ENCODE peak calls at places on chromosomes 6 and 20, in four cellular contexts. L, T, P and H are unnamed samples.

GRCh38 chr6:52389626-52390360 is 27.8 kb downstream of the PAQR8 start:
- DNase-seq in L (peak), T (peak), P (peak), H (peak)

GRCh38 chr20:41094656-41095055 is 42.7 kb upstream of the PLCG1 start:
- DNase-seq in L (no peak), T (no peak), P (peak), H (no peak)

GRCh38 chr6:110265273-110265672 is 85.0 kb downstream of the CDC40 start:
- DNase-seq in L (no peak), T (no peak), P (no peak), H (no peak)

GRCh38 chr6:42846505-42846904 is 32.9 kb upstream of the RPL7L1 start:
- DNase-seq in L (no peak), T (no peak), P (no peak), H (no peak)

GRCh38 chr6:113693866-113694265 is 163.3 kb upstream of the MARCKS start:
- DNase-seq in L (no peak), T (no peak), P (no peak), H (no peak)

GRCh38 chr6:111605100-111605748 is 454 bp downstream of the TRAF3IP2 start:
- DNase-seq in L (no peak), T (peak), P (peak), H (peak)

GRCh38 chr6:164911151-164911550 is 398.3 kb downstream of the C6orf118 start:
- DNase-seq in L (no peak), T (no peak), P (no peak), H (no peak)

GRCh38 chr6:82525775-82526515 is 162.3 kb downstream of the TPBG start:
- DNase-seq in L (no peak), T (no peak), P (no peak), H (no peak)

GRCh38 chr6:40376113-40376650 is 211.0 kb downstream of the LRFN2 start:
- DNase-seq in L (no peak), T (no peak), P (no peak), H (no peak)

GRCh38 chr6:36851149-36851614 is 11.9 kb upstream of the CPNE5 start:
- DNase-seq in L (no peak), T (no peak), P (peak), H (no peak)

GRCh38 chr6:149224399-149224798 is 93.1 kb upstream of the TAB2 start:
- DNase-seq in L (no peak), T (peak), P (no peak), H (no peak)

GRCh38 chr20:53842301-53843099 is 227.9 kb downstream of the BCAS1 start:
- DNase-seq in L (no peak), T (no peak), P (no peak), H (no peak)

GRCh38 chr6:167984144-167984719 is 13.2 kb upstream of the KIF25 start:
- DNase-seq in L (no peak), T (no peak), P (no peak), H (no peak)

GRCh38 chr6:166046232-166046631 is 121.4 kb downstream of the TBXT start:
- DNase-seq in L (no peak), T (no peak), P (peak), H (no peak)